ENCODE peak calls at places on chromosomes 4 and X, in four cellular contexts. One of them, this sample, is unnamed.

GRCh38 chr4:89754531-89754930 is 82.4 kb downstream of the SNCA start:
- DNase-seq in myocyte: no peak
- DNase-seq in anterior cingulate cortex: no peak
- DNase-seq in AG09309: no peak
- DNase-seq in this sample: no peak

GRCh38 chrX:71618303-71618721 is at the start of gene CXCR3:
- DNase-seq in myocyte: peak
- DNase-seq in anterior cingulate cortex: no peak
- DNase-seq in AG09309: no peak
- DNase-seq in this sample: no peak

GRCh38 chr4:149999485-150000074 is 78.7 kb upstream of the DCLK2 start:
- DNase-seq in AG09309: peak
- DNase-seq in myocyte: peak
- DNase-seq in anterior cingulate cortex: peak
- DNase-seq in this sample: no peak

GRCh38 chrX:111095974-111096870 is at the start of gene PAK3:
- DNase-seq in AG09309: no peak
- DNase-seq in myocyte: peak
- DNase-seq in anterior cingulate cortex: peak
- DNase-seq in this sample: no peak

GRCh38 chr4:77593101-77593500 is 12.5 kb upstream of the CXCL13 start:
- DNase-seq in AG09309: no peak
- DNase-seq in anterior cingulate cortex: no peak
- DNase-seq in myocyte: no peak
- DNase-seq in this sample: no peak

GRCh38 chrX:154712781-154713391 is 38.0 kb downstream of the GAB3 start:
- DNase-seq in AG09309: no peak
- DNase-seq in anterior cingulate cortex: no peak
- DNase-seq in myocyte: peak
- DNase-seq in this sample: no peak

GRCh38 chr4:150244600-150244999 is 166.4 kb downstream of the DCLK2 start:
- DNase-seq in anterior cingulate cortex: no peak
- DNase-seq in myocyte: peak
- DNase-seq in AG09309: no peak
- DNase-seq in this sample: peak

GRCh38 chr4:94528792-94529451 is 77.2 kb downstream of the PDLIM5 start:
- DNase-seq in anterior cingulate cortex: no peak
- DNase-seq in myocyte: no peak
- DNase-seq in AG09309: no peak
- DNase-seq in this sample: no peak

GRCh38 chrX:85851418-85851817 is 195.9 kb downstream of the CHM start:
- DNase-seq in myocyte: peak
- DNase-seq in anterior cingulate cortex: no peak
- DNase-seq in AG09309: no peak
- DNase-seq in this sample: no peak

GRCh38 chr4:168662297-168662985 is 165.6 kb downstream of the PALLD start:
- DNase-seq in anterior cingulate cortex: no peak
- DNase-seq in AG09309: no peak
- DNase-seq in myocyte: no peak
- DNase-seq in this sample: no peak

GRCh38 chrX:103664363-103664762 is 22.1 kb downstream of the MORF4L2 start:
- DNase-seq in myocyte: no peak
- DNase-seq in anterior cingulate cortex: no peak
- DNase-seq in AG09309: no peak
- DNase-seq in this sample: no peak

GRCh38 chrX:1386338-1387127 is 5.4 kb downstream of the SLC25A6 start:
- DNase-seq in AG09309: no peak
- DNase-seq in anterior cingulate cortex: no peak
- DNase-seq in myocyte: no peak
- DNase-seq in this sample: no peak

GRCh38 chr4:138055890-138056289 is 186.3 kb downstream of the SLC7A11 start:
- DNase-seq in anterior cingulate cortex: no peak
- DNase-seq in myocyte: no peak
- DNase-seq in AG09309: no peak
- DNase-seq in this sample: no peak

GRCh38 chr4:94741304-94741703 is 16.5 kb upstream of the BMPR1B start:
- DNase-seq in myocyte: peak
- DNase-seq in AG09309: no peak
- DNase-seq in anterior cingulate cortex: no peak
- DNase-seq in this sample: no peak

GRCh38 chr4:56370377-56370776 is 16.9 kb downstream of the AASDH start:
- DNase-seq in myocyte: no peak
- DNase-seq in AG09309: no peak
- DNase-seq in anterior cingulate cortex: no peak
- DNase-seq in this sample: no peak

GRCh38 chr4:18020145-18020670 is 1.3 kb downstream of the LCORL start:
- DNase-seq in AG09309: no peak
- DNase-seq in myocyte: peak
- DNase-seq in anterior cingulate cortex: no peak
- DNase-seq in this sample: no peak

GRCh38 chrX:110081740-110082139 is 78.8 kb downstream of the TMEM164 start:
- DNase-seq in AG09309: no peak
- DNase-seq in anterior cingulate cortex: no peak
- DNase-seq in myocyte: no peak
- DNase-seq in this sample: no peak